ENCODE peak calls at places on chromosomes 11 and 22, in seven cellular contexts. P is head of caudate nucleus; M is body of pancreas; R is RWPE1; Q is stimulated activated CD4-positive, alpha-beta T cell treated with anti-CD3 and anti-CD28 coated beads, Interleukin-2, amount 100 ng/mL, for 48 hours; D is LNCaP clone FGC; Z is fibroblast of lung. K is an unnamed sample.

GRCh38 chr11:11502303-11502828 is 119.4 kb downstream of the GALNT18 start:
- DNase-seq in R (no peak), Q (no peak), Z (no peak), P (no peak), D (peak; percentile 7), M (no peak), K (no peak)

GRCh38 chr11:103491777-103492176 is 382.6 kb downstream of the DYNC2H1 start:
- DNase-seq in Z (no peak), P (no peak), D (no peak), M (no peak), R (peak; percentile 12), Q (no peak), K (no peak)

GRCh38 chr11:76637491-76638266 is 32.9 kb downstream of the LRRC32 start:
- DNase-seq in D (no peak), P (no peak), Z (no peak), M (peak; percentile 22), Q (no peak), R (no peak), K (no peak)

GRCh38 chr11:2701230-2701629 is 1.4 kb upstream of the KCNQ1OT1 start:
- DNase-seq in P (no peak), M (peak; percentile 3), D (no peak), R (no peak), Q (no peak), Z (no peak), K (no peak)

GRCh38 chr22:48445113-48445827 is 1382.4 kb downstream of the BRD1 start:
- DNase-seq in Z (peak; percentile 42), R (no peak), Q (no peak), D (no peak), P (no peak), M (no peak), K (no peak)

GRCh38 chr11:65719887-65720236 is 736 bp downstream of the RNASEH2C start:
- DNase-seq in M (no peak), Q (no peak), P (no peak), R (peak; percentile 41), Z (peak; percentile 55), D (no peak), K (peak; percentile 49)

GRCh38 chr11:107251298-107251697 is 206.3 kb downstream of the CWF19L2 start:
- DNase-seq in D (no peak), M (no peak), R (no peak), Q (no peak), P (no peak), Z (no peak), K (no peak)

GRCh38 chr22:39970742-39971141 is 10.5 kb downstream of the TMA7B start:
- DNase-seq in P (no peak), M (no peak), Q (no peak), R (no peak), D (no peak), Z (no peak), K (no peak)

GRCh38 chr11:33734441-33735165 is 1.6 kb downstream of the CD59 start:
- DNase-seq in D (no peak), R (no peak), P (no peak), Z (peak; percentile 75), M (peak; percentile 16), Q (no peak), K (peak; percentile 53)

GRCh38 chr22:41469218-41469851 is 418 bp downstream of the ACO2 start:
- DNase-seq in Q (peak; percentile 21), R (no peak), P (no peak), D (no peak), M (peak; percentile 52), Z (no peak), K (no peak)

GRCh38 chr22:46352691-46353386 is 17.3 kb downstream of the TRMU start:
- DNase-seq in D (no peak), M (peak; percentile 95), P (peak; percentile 82), Q (no peak), R (peak; percentile 72), Z (peak; percentile 58), K (no peak)

GRCh38 chr11:34157163-34157562 is 51.7 kb downstream of the NAT10 start:
- DNase-seq in Q (no peak), D (no peak), Z (no peak), P (no peak), M (peak; percentile 24), R (no peak), K (no peak)

GRCh38 chr22:17816649-17817048 is 42.4 kb upstream of the BID start:
- DNase-seq in M (no peak), R (no peak), Z (no peak), Q (no peak), D (no peak), P (no peak), K (no peak)

GRCh38 chr11:29280452-29280851 is 736.4 kb downstream of the KCNA4 start:
- DNase-seq in D (no peak), P (no peak), Z (peak; percentile 63), Q (no peak), R (peak; percentile 41), M (no peak), K (no peak)

GRCh38 chr22:42626951-42627625 is 12.4 kb upstream of the POLDIP3 start:
- DNase-seq in Q (no peak), D (no peak), P (no peak), R (no peak), Z (no peak), M (no peak), K (no peak)

GRCh38 chr22:46111645-46112306 is 38.5 kb upstream of the PPARA start:
- DNase-seq in P (no peak), Q (no peak), M (peak; percentile 40), R (no peak), D (no peak), Z (no peak), K (peak; percentile 75)

GRCh38 chr11:63866211-63866610 is 27.3 kb downstream of the MARK2 start:
- DNase-seq in R (no peak), Z (peak; percentile 62), P (no peak), Q (peak; percentile 71), M (peak; percentile 86), D (peak; percentile 86), K (peak; percentile 64)

GRCh38 chr22:30279389-30279788 is 9.9 kb downstream of the CASTOR1 start:
- DNase-seq in D (no peak), R (no peak), Q (no peak), Z (no peak), P (no peak), M (no peak), K (peak; percentile 88)

GRCh38 chr11:117273550-117274289 is 17.4 kb upstream of the BACE1-AS start:
- DNase-seq in P (no peak), M (no peak), Q (no peak), R (peak; percentile 61), D (no peak), Z (peak; percentile 85), K (peak; percentile 74)